ENCODE peak calls at places on chromosomes 1 and 21, in six cellular contexts. One of them, this sample, is unnamed. For H3K4me1, the result is how much of the 10 kb centered on the place peaks cover.

GRCh38 chr1:205237526-205238484 is 10.1 kb downstream of the TMCC2 start:
- DNase-seq in adrenal gland: peak
- DNase-seq in left lung: no peak
- DNase-seq in GM23338: no peak
- DNase-seq in mammary epithelial cell: no peak
- DNase-seq in A549: no peak
- DNase-seq in this sample: peak

GRCh38 chr21:25561668-25562641 is 45.3 kb downstream of the MRPL39 start:
- DNase-seq in A549: peak
- DNase-seq in mammary epithelial cell: no peak
- DNase-seq in adrenal gland: peak
- DNase-seq in GM23338: peak
- DNase-seq in left lung: peak
- DNase-seq in this sample: peak

GRCh38 chr1:166139735-166140134 is 27.1 kb downstream of the FAM78B start:
- DNase-seq in GM23338: peak
- DNase-seq in adrenal gland: no peak
- DNase-seq in left lung: no peak
- DNase-seq in mammary epithelial cell: no peak
- DNase-seq in A549: no peak
- DNase-seq in this sample: no peak

GRCh38 chr1:40868051-40868723 is 6.0 kb upstream of the CITED4 start:
- DNase-seq in adrenal gland: no peak
- DNase-seq in GM23338: no peak
- DNase-seq in A549: peak
- DNase-seq in mammary epithelial cell: peak
- DNase-seq in left lung: no peak
- DNase-seq in this sample: no peak

GRCh38 chr1:182720465-182720864 is 36.1 kb upstream of the RGS8 start:
- DNase-seq in left lung: no peak
- DNase-seq in mammary epithelial cell: peak
- DNase-seq in adrenal gland: no peak
- DNase-seq in GM23338: peak
- DNase-seq in A549: peak
- DNase-seq in this sample: no peak

GRCh38 chr1:5881526-5882222 is 110.6 kb downstream of the NPHP4 start:
- DNase-seq in A549: no peak
- DNase-seq in adrenal gland: no peak
- DNase-seq in mammary epithelial cell: no peak
- DNase-seq in GM23338: no peak
- DNase-seq in left lung: no peak
- DNase-seq in this sample: no peak

GRCh38 chr1:111596499-111596898 is 23.1 kb upstream of the RAP1A start:
- DNase-seq in A549: no peak
- DNase-seq in adrenal gland: no peak
- DNase-seq in GM23338: no peak
- DNase-seq in mammary epithelial cell: no peak
- DNase-seq in left lung: no peak
- DNase-seq in this sample: no peak

GRCh38 chr1:152107289-152107983 is 7.8 kb downstream of the TCHH start:
- DNase-seq in left lung: peak
- DNase-seq in A549: peak
- DNase-seq in mammary epithelial cell: no peak
- DNase-seq in adrenal gland: no peak
- DNase-seq in GM23338: peak
- DNase-seq in this sample: peak

GRCh38 chr1:164774819-164775654 is 216.1 kb downstream of the PBX1 start:
- DNase-seq in A549: no peak
- DNase-seq in adrenal gland: peak
- DNase-seq in left lung: no peak
- DNase-seq in mammary epithelial cell: no peak
- DNase-seq in GM23338: no peak
- DNase-seq in this sample: no peak

GRCh38 chr1:96880626-96881025 is 159.0 kb downstream of the PTBP2 start:
- DNase-seq in mammary epithelial cell: peak
- DNase-seq in adrenal gland: no peak
- DNase-seq in GM23338: no peak
- DNase-seq in left lung: no peak
- DNase-seq in A549: no peak
- DNase-seq in this sample: no peak

GRCh38 chr1:54370287-54371003 is 35.7 kb downstream of the SSBP3 start:
- DNase-seq in left lung: no peak
- DNase-seq in GM23338: no peak
- DNase-seq in A549: no peak
- DNase-seq in mammary epithelial cell: no peak
- DNase-seq in adrenal gland: no peak
- DNase-seq in this sample: no peak

GRCh38 chr1:19250629-19251304 is 557 bp downstream of the EMC1 start:
- DNase-seq in GM23338: peak
- DNase-seq in left lung: no peak
- DNase-seq in A549: no peak
- DNase-seq in adrenal gland: no peak
- DNase-seq in mammary epithelial cell: no peak
- DNase-seq in this sample: no peak

GRCh38 chr1:43274125-43274803 is 4.5 kb downstream of the TMEM125 start:
- DNase-seq in mammary epithelial cell: peak
- DNase-seq in adrenal gland: no peak
- DNase-seq in A549: peak
- DNase-seq in left lung: no peak
- DNase-seq in GM23338: peak
- DNase-seq in this sample: peak

GRCh38 chr1:19505694-19506457 is 20.5 kb upstream of the CAPZB start:
- DNase-seq in GM23338: no peak
- DNase-seq in mammary epithelial cell: no peak
- DNase-seq in left lung: peak
- DNase-seq in adrenal gland: peak
- DNase-seq in A549: no peak
- DNase-seq in this sample: no peak

GRCh38 chr1:46451948-46452930 is 37.4 kb upstream of the DMBX1 start:
- DNase-seq in left lung: no peak
- DNase-seq in mammary epithelial cell: no peak
- DNase-seq in GM23338: no peak
- DNase-seq in adrenal gland: no peak
- DNase-seq in A549: no peak
- DNase-seq in this sample: no peak

GRCh38 chr1:169186106-169186505 is 79.6 kb downstream of the ATP1B1 start:
- DNase-seq in left lung: no peak
- DNase-seq in mammary epithelial cell: no peak
- DNase-seq in A549: no peak
- DNase-seq in GM23338: no peak
- DNase-seq in adrenal gland: no peak
- DNase-seq in this sample: no peak

GRCh38 chr1:152037920-152038658 is 1.3 kb upstream of the S100A11 start:
- DNase-seq in GM23338: no peak
- DNase-seq in adrenal gland: no peak
- DNase-seq in A549: no peak
- DNase-seq in mammary epithelial cell: no peak
- DNase-seq in left lung: no peak
- DNase-seq in this sample: no peak

GRCh38 chr1:177983824-177984528 is 14.1 kb upstream of the SEC16B start:
- DNase-seq in A549: peak
- DNase-seq in adrenal gland: peak
- DNase-seq in GM23338: peak
- DNase-seq in mammary epithelial cell: peak
- DNase-seq in left lung: peak
- DNase-seq in this sample: no peak

GRCh38 chr1:47675721-47676120 is 237.9 kb downstream of the FOXD2 start:
- DNase-seq in adrenal gland: peak
- DNase-seq in A549: no peak
- DNase-seq in mammary epithelial cell: no peak
- DNase-seq in GM23338: no peak
- DNase-seq in left lung: no peak
- DNase-seq in this sample: peak

GRCh38 chr1:246728311-246728710 is 4.1 kb downstream of the SCCPDH start:
- DNase-seq in A549: no peak
- DNase-seq in GM23338: no peak
- DNase-seq in left lung: no peak
- DNase-seq in adrenal gland: no peak
- DNase-seq in mammary epithelial cell: peak
- DNase-seq in this sample: no peak

DNA sequence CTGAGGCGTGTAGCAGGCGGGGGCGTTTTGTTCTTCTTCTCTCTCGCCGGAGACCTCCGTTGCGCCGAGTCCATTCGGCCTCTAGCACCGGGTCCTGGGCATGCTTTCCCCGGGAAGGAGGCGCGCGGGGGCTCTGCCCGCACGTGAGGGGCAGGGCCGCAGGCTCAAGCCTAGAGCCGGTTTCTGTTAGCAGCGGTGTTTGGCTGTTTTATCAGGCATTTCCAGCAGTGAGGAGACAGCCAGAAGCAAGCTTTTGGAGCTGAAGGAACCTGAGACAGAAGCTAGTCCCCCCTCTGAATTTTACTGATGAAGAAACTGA is 590 bp downstream of the PSEN2 start:
- DNase-seq in mammary epithelial cell: no peak
- DNase-seq in GM23338: peak
- DNase-seq in A549: no peak
- DNase-seq in left lung: no peak
- DNase-seq in adrenal gland: no peak
- DNase-seq in this sample: no peak
- H3K27ac ChIP-seq in mammary epithelial cell: peak
- H3K27ac ChIP-seq in GM23338: no peak
- H3K27ac ChIP-seq in A549: peak
- H3K27ac ChIP-seq in left lung: peak
- H3K27ac ChIP-seq in adrenal gland: peak
- H3K27ac ChIP-seq in this sample: peak

DNA sequence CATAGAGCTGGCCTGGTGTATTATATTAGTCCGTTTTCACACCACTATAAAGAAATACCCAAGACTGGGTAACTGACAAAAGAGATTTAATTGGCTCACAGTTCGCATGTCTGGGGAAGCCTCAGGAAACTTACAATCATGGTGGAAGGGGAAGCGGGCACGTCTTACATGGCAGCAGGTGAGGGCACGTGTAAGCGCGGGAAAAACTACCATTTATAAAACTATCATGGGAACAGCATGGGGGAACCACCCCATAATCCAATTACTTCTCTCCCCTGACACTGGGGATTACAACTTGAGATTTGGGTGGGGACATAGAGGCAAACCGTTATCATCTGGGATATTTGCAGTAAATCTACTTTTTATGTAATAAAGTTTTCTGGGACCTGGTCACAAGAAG is 6.8 kb downstream of the IER5 start:
- DNase-seq in left lung: no peak
- DNase-seq in GM23338: no peak
- DNase-seq in adrenal gland: no peak
- DNase-seq in mammary epithelial cell: no peak
- DNase-seq in A549: no peak
- DNase-seq in this sample: no peak
- H3K4me1 ChIP-seq in left lung: under half
- H3K4me1 ChIP-seq in GM23338: half or more
- H3K4me1 ChIP-seq in adrenal gland: half or more
- H3K4me1 ChIP-seq in mammary epithelial cell: half or more
- H3K4me1 ChIP-seq in A549: half or more
- H3K4me1 ChIP-seq in this sample: half or more

GRCh38 chr1:206792939-206793607 is 20.8 kb upstream of the IL10 start:
- DNase-seq in mammary epithelial cell: no peak
- DNase-seq in adrenal gland: no peak
- DNase-seq in left lung: no peak
- DNase-seq in GM23338: no peak
- DNase-seq in A549: no peak
- DNase-seq in this sample: no peak
- H3K27ac ChIP-seq in mammary epithelial cell: no peak
- H3K27ac ChIP-seq in adrenal gland: no peak
- H3K27ac ChIP-seq in left lung: no peak
- H3K27ac ChIP-seq in GM23338: no peak
- H3K27ac ChIP-seq in A549: no peak
- H3K27ac ChIP-seq in this sample: no peak

GRCh38 chr21:26845750-26846035 is 484 bp upstream of the ADAMTS1 start:
- DNase-seq in A549: no peak
- DNase-seq in mammary epithelial cell: no peak
- DNase-seq in adrenal gland: no peak
- DNase-seq in left lung: no peak
- DNase-seq in GM23338: no peak
- DNase-seq in this sample: no peak

GRCh38 chr21:26844258-26845065 is 747 bp downstream of the ADAMTS1 start:
- DNase-seq in A549: peak
- DNase-seq in GM23338: peak
- DNase-seq in mammary epithelial cell: peak
- DNase-seq in adrenal gland: no peak
- DNase-seq in left lung: peak
- DNase-seq in this sample: peak

GRCh38 chr21:26846036-26846931 is 1.1 kb upstream of the ADAMTS1 start:
- DNase-seq in left lung: peak
- DNase-seq in adrenal gland: peak
- DNase-seq in mammary epithelial cell: peak
- DNase-seq in GM23338: peak
- DNase-seq in A549: peak
- DNase-seq in this sample: peak

GRCh38 chr21:26843912-26844257 is 1.3 kb downstream of the ADAMTS1 start:
- DNase-seq in left lung: no peak
- DNase-seq in mammary epithelial cell: peak
- DNase-seq in adrenal gland: no peak
- DNase-seq in A549: peak
- DNase-seq in GM23338: peak
- DNase-seq in this sample: no peak

DNA sequence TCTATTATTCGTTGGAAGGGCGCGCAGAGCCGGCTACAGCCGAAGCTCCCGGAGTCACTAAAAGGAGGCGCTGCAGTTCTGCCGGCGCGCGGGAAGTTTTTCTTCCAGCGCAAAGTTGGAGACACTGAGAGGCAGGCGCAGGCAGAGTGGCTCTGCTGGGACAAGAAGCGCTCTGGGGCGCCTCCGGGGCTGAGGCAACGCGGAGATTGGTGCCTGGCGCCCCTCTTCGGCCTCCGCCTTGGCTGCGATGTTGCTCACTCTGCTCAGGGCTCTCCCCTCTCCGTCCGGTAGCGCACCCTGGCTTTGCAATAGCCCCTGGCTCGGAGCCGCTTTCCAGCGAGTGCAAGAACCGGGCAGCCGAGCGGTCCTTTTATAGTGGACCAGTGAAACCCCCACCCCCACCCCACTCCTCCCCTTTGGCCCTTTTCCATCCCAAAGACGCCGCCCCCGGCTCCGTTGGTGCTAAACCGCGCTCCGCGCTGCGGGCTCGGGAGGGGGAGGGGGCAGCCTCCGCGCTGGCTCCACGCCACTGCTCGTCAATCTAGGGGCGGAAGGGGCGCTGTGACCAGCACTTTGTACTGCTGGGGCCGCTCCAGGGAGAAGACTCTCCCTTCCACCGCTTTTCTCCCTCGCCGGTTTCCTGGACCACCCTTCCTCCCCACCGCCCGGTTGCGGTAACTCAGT is at the start of gene ADAMTS1:
- DNase-seq in left lung: peak
- DNase-seq in mammary epithelial cell: peak
- DNase-seq in adrenal gland: peak
- DNase-seq in GM23338: peak
- DNase-seq in A549: peak
- DNase-seq in this sample: peak
- H3K4me1 ChIP-seq in left lung: under half
- H3K4me1 ChIP-seq in mammary epithelial cell: under half
- H3K4me1 ChIP-seq in adrenal gland: under half
- H3K4me1 ChIP-seq in GM23338: under half
- H3K4me1 ChIP-seq in A549: under half
- H3K4me1 ChIP-seq in this sample: under half

DNA sequence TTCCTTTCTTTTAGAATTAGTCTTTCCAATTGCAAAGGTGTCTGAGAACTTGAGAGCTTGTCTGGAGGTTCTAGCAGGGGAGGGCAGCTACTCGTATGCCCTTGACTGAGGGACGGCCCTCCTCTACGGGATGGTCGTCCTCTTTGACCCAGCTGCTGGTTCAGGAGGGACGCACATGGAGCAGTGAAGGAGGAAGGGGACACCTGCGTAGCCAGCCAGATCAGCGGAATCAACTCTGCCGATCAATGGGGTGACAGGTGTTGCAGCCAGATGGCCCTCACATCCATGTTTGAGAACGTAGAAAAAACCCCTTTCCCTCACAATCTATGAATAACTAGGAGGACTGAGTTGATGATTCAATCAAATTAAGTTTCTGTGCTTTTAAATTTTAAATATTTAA is 15.7 kb upstream of the A3GALT2 start:
- DNase-seq in mammary epithelial cell: no peak
- DNase-seq in left lung: no peak
- DNase-seq in GM23338: no peak
- DNase-seq in A549: no peak
- DNase-seq in adrenal gland: no peak
- DNase-seq in this sample: no peak
- H3K27ac ChIP-seq in mammary epithelial cell: no peak
- H3K27ac ChIP-seq in left lung: no peak
- H3K27ac ChIP-seq in GM23338: no peak
- H3K27ac ChIP-seq in A549: no peak
- H3K27ac ChIP-seq in adrenal gland: no peak
- H3K27ac ChIP-seq in this sample: peak

This sample was measured in upper lobe of right lung.